ENCODE peak calls at places on chromosome 12, in eight cellular contexts. One of them, this sample, is unnamed. For H3K9me3, the result is how much of the 10 kb centered on the place peaks cover.

GRCh38 chr12:24066865-24067264 is 117.4 kb upstream of the SOX5 start:
- DNase-seq in A549: no peak
- DNase-seq in spleen: no peak
- DNase-seq in Peyer's patch: no peak
- DNase-seq in sigmoid colon: no peak
- DNase-seq in prostate gland: no peak
- DNase-seq in uterus: peak
- DNase-seq in heart left ventricle: no peak
- DNase-seq in this sample: no peak

GRCh38 chr12:58424735-58425379 is 483.5 kb downstream of the ATP23 start:
- DNase-seq in A549: no peak
- DNase-seq in spleen: no peak
- DNase-seq in Peyer's patch: no peak
- DNase-seq in sigmoid colon: no peak
- DNase-seq in prostate gland: no peak
- DNase-seq in uterus: no peak
- DNase-seq in heart left ventricle: no peak
- DNase-seq in this sample: no peak

GRCh38 chr12:123614531-123614930 is 12.6 kb downstream of the DDX55 start:
- DNase-seq in A549: no peak
- DNase-seq in spleen: no peak
- DNase-seq in Peyer's patch: no peak
- DNase-seq in sigmoid colon: no peak
- DNase-seq in prostate gland: no peak
- DNase-seq in uterus: peak
- DNase-seq in heart left ventricle: no peak
- DNase-seq in this sample: no peak

GRCh38 chr12:52313926-52314325 is 7.3 kb downstream of the KRT83 start:
- DNase-seq in A549: no peak
- DNase-seq in spleen: no peak
- DNase-seq in Peyer's patch: no peak
- DNase-seq in sigmoid colon: no peak
- DNase-seq in prostate gland: no peak
- DNase-seq in uterus: no peak
- DNase-seq in heart left ventricle: no peak
- DNase-seq in this sample: no peak

GRCh38 chr12:103769240-103769945 is 71.6 kb downstream of the NT5DC3 start:
- DNase-seq in A549: no peak
- DNase-seq in spleen: no peak
- DNase-seq in Peyer's patch: no peak
- DNase-seq in sigmoid colon: peak
- DNase-seq in prostate gland: no peak
- DNase-seq in uterus: no peak
- DNase-seq in heart left ventricle: no peak
- DNase-seq in this sample: no peak

GRCh38 chr12:83343767-83344166 is 657.1 kb downstream of the TMTC2 start:
- DNase-seq in A549: no peak
- DNase-seq in spleen: no peak
- DNase-seq in Peyer's patch: no peak
- DNase-seq in sigmoid colon: no peak
- DNase-seq in prostate gland: no peak
- DNase-seq in uterus: no peak
- DNase-seq in heart left ventricle: no peak
- DNase-seq in this sample: no peak

GRCh38 chr12:107277850-107278249 is 184.5 kb upstream of the CRY1 start:
- DNase-seq in A549: no peak
- DNase-seq in spleen: no peak
- DNase-seq in Peyer's patch: no peak
- DNase-seq in sigmoid colon: no peak
- DNase-seq in prostate gland: no peak
- DNase-seq in uterus: no peak
- DNase-seq in heart left ventricle: no peak
- DNase-seq in this sample: no peak

GRCh38 chr12:81224626-81225025 is 146.7 kb downstream of the ACSS3 start:
- DNase-seq in A549: no peak
- DNase-seq in spleen: no peak
- DNase-seq in Peyer's patch: no peak
- DNase-seq in sigmoid colon: no peak
- DNase-seq in prostate gland: no peak
- DNase-seq in uterus: no peak
- DNase-seq in heart left ventricle: no peak
- DNase-seq in this sample: no peak

GRCh38 chr12:2402180-2402579 is 349.4 kb downstream of the CACNA1C start:
- DNase-seq in A549: no peak
- DNase-seq in spleen: no peak
- DNase-seq in Peyer's patch: peak
- DNase-seq in sigmoid colon: no peak
- DNase-seq in prostate gland: no peak
- DNase-seq in uterus: no peak
- DNase-seq in heart left ventricle: no peak
- DNase-seq in this sample: no peak

GRCh38 chr12:106071686-106072085 is 67.1 kb downstream of the NUAK1 start:
- DNase-seq in A549: no peak
- DNase-seq in spleen: no peak
- DNase-seq in Peyer's patch: peak
- DNase-seq in sigmoid colon: no peak
- DNase-seq in prostate gland: no peak
- DNase-seq in uterus: peak
- DNase-seq in heart left ventricle: no peak
- DNase-seq in this sample: no peak

GRCh38 chr12:28536088-28536487 is 345.8 kb downstream of the CCDC91 start:
- DNase-seq in A549: no peak
- DNase-seq in spleen: no peak
- DNase-seq in Peyer's patch: no peak
- DNase-seq in sigmoid colon: no peak
- DNase-seq in prostate gland: no peak
- DNase-seq in uterus: no peak
- DNase-seq in heart left ventricle: no peak
- DNase-seq in this sample: no peak

GRCh38 chr12:56723889-56724659 is 1.0 kb downstream of the NACA start:
- DNase-seq in A549: peak
- DNase-seq in spleen: no peak
- DNase-seq in Peyer's patch: peak
- DNase-seq in sigmoid colon: peak
- DNase-seq in prostate gland: peak
- DNase-seq in uterus: peak
- DNase-seq in heart left ventricle: peak
- DNase-seq in this sample: peak

GRCh38 chr12:115891551-115891950 is 385.9 kb downstream of the MED13L start:
- DNase-seq in A549: no peak
- DNase-seq in spleen: no peak
- DNase-seq in Peyer's patch: no peak
- DNase-seq in sigmoid colon: no peak
- DNase-seq in prostate gland: no peak
- DNase-seq in uterus: no peak
- DNase-seq in heart left ventricle: no peak
- DNase-seq in this sample: no peak

DNA sequence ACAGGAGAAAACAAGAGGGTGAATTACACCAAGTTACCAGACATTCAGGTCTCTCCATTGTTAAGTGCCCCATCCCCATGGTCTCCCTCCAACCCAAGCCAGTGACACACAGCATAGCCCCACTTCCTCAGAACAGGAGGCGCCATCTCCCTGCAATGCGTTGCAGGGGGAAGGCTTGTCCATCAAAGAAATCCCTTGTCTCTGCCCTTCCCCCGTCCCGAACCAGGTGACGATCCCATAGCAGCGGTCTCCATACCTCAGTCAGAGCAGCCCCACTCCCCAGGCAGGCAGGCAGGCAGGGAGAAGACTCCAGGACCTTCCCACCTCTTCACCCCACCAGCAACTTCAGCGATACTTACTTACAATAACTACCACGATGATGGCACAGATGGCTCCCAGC is 5.9 kb downstream of the VAMP1 start:
- DNase-seq in A549: no peak
- DNase-seq in spleen: no peak
- DNase-seq in Peyer's patch: no peak
- DNase-seq in sigmoid colon: no peak
- DNase-seq in prostate gland: no peak
- DNase-seq in uterus: no peak
- DNase-seq in heart left ventricle: no peak
- DNase-seq in this sample: no peak
- TF ChIP-seq POLR2A in A549: no peak
- TF ChIP-seq POLR2A in spleen: no peak
- TF ChIP-seq POLR2A in Peyer's patch: no peak
- TF ChIP-seq POLR2A in sigmoid colon: no peak
- TF ChIP-seq POLR2A in prostate gland: no peak
- TF ChIP-seq POLR2A in uterus: no peak
- TF ChIP-seq POLR2A in heart left ventricle: no peak
- TF ChIP-seq POLR2A in this sample: no peak

GRCh38 chr12:132942611-132943010 is 13.5 kb downstream of the ZNF605 start:
- DNase-seq in A549: no peak
- DNase-seq in spleen: no peak
- DNase-seq in Peyer's patch: no peak
- DNase-seq in sigmoid colon: no peak
- DNase-seq in prostate gland: no peak
- DNase-seq in uterus: no peak
- DNase-seq in heart left ventricle: no peak
- DNase-seq in this sample: no peak

GRCh38 chr12:132948146-132949066 is 7.7 kb downstream of the ZNF605 start:
- DNase-seq in A549: no peak
- DNase-seq in spleen: peak
- DNase-seq in Peyer's patch: peak
- DNase-seq in sigmoid colon: no peak
- DNase-seq in prostate gland: no peak
- DNase-seq in uterus: no peak
- DNase-seq in heart left ventricle: no peak
- DNase-seq in this sample: no peak

GRCh38 chr12:132945806-132946506 is 10.2 kb downstream of the ZNF605 start:
- DNase-seq in A549: no peak
- DNase-seq in spleen: peak
- DNase-seq in Peyer's patch: no peak
- DNase-seq in sigmoid colon: no peak
- DNase-seq in prostate gland: no peak
- DNase-seq in uterus: no peak
- DNase-seq in heart left ventricle: no peak
- DNase-seq in this sample: no peak

GRCh38 chr12:132949936-132950837 is 5.9 kb downstream of the ZNF605 start:
- DNase-seq in A549: no peak
- DNase-seq in spleen: peak
- DNase-seq in Peyer's patch: peak
- DNase-seq in sigmoid colon: no peak
- DNase-seq in prostate gland: no peak
- DNase-seq in uterus: no peak
- DNase-seq in heart left ventricle: no peak
- DNase-seq in this sample: no peak

GRCh38 chr12:132946507-132946820 is 9.6 kb downstream of the ZNF605 start:
- DNase-seq in A549: no peak
- DNase-seq in spleen: no peak
- DNase-seq in Peyer's patch: no peak
- DNase-seq in sigmoid colon: no peak
- DNase-seq in prostate gland: no peak
- DNase-seq in uterus: no peak
- DNase-seq in heart left ventricle: no peak
- DNase-seq in this sample: no peak
- H3K9me3 ChIP-seq in A549: half or more
- H3K9me3 ChIP-seq in spleen: half or more
- H3K9me3 ChIP-seq in Peyer's patch: under half
- H3K9me3 ChIP-seq in sigmoid colon: half or more
- H3K9me3 ChIP-seq in prostate gland: under half
- H3K9me3 ChIP-seq in uterus: under half
- H3K9me3 ChIP-seq in heart left ventricle: half or more
- H3K9me3 ChIP-seq in this sample: under half

GRCh38 chr12:49030714-49031572 is 12.4 kb upstream of the PRKAG1 start:
- DNase-seq in A549: no peak
- DNase-seq in spleen: no peak
- DNase-seq in Peyer's patch: no peak
- DNase-seq in sigmoid colon: no peak
- DNase-seq in prostate gland: no peak
- DNase-seq in uterus: no peak
- DNase-seq in heart left ventricle: no peak
- DNase-seq in this sample: no peak
- TF ChIP-seq POLR2A in A549: no peak
- TF ChIP-seq POLR2A in spleen: no peak
- TF ChIP-seq POLR2A in Peyer's patch: no peak
- TF ChIP-seq POLR2A in sigmoid colon: no peak
- TF ChIP-seq POLR2A in prostate gland: no peak
- TF ChIP-seq POLR2A in uterus: no peak
- TF ChIP-seq POLR2A in heart left ventricle: no peak
- TF ChIP-seq POLR2A in this sample: no peak

GRCh38 chr12:48601013-48601756 is 31.3 kb upstream of the LALBA start:
- DNase-seq in A549: no peak
- DNase-seq in spleen: no peak
- DNase-seq in Peyer's patch: no peak
- DNase-seq in sigmoid colon: no peak
- DNase-seq in prostate gland: no peak
- DNase-seq in uterus: no peak
- DNase-seq in heart left ventricle: no peak
- DNase-seq in this sample: no peak

GRCh38 chr12:48602192-48602989 is 32.5 kb upstream of the LALBA start:
- DNase-seq in A549: peak
- DNase-seq in spleen: no peak
- DNase-seq in Peyer's patch: no peak
- DNase-seq in sigmoid colon: no peak
- DNase-seq in prostate gland: no peak
- DNase-seq in uterus: no peak
- DNase-seq in heart left ventricle: no peak
- DNase-seq in this sample: no peak
- H3K9me3 ChIP-seq in A549: under half
- H3K9me3 ChIP-seq in spleen: under half
- H3K9me3 ChIP-seq in Peyer's patch: under half
- H3K9me3 ChIP-seq in sigmoid colon: under half
- H3K9me3 ChIP-seq in prostate gland: under half
- H3K9me3 ChIP-seq in uterus: under half
- H3K9me3 ChIP-seq in heart left ventricle: under half
- H3K9me3 ChIP-seq in this sample: under half

GRCh38 chr12:68808388-68809189 is 612 bp downstream of the MDM2 start:
- DNase-seq in A549: peak
- DNase-seq in spleen: peak
- DNase-seq in Peyer's patch: peak
- DNase-seq in sigmoid colon: peak
- DNase-seq in prostate gland: peak
- DNase-seq in uterus: peak
- DNase-seq in heart left ventricle: peak
- DNase-seq in this sample: peak
- TF ChIP-seq POLR2A in A549: peak
- TF ChIP-seq POLR2A in spleen: no peak
- TF ChIP-seq POLR2A in Peyer's patch: peak
- TF ChIP-seq POLR2A in sigmoid colon: no peak
- TF ChIP-seq POLR2A in prostate gland: peak
- TF ChIP-seq POLR2A in uterus: peak
- TF ChIP-seq POLR2A in heart left ventricle: no peak
- TF ChIP-seq POLR2A in this sample: no peak

DNA sequence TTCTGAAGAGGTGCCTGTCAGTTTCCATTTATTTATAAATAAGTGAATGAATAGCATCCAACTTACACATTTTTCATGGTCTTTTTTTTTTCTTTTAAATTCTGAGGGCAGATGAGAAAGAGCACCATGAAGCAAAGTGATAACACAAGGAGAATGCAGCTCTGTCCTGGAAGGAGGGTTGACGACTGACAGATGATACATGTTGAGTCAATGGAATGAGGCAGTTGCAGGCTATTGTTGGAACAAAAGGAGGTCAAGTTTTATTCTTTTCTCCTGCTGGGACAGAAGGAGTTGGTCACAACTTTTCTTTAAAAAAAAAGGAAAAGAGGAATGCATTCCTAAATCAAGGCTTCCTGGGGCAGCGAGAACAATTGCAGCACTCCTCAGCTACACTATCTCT is 119.9 kb upstream of the PLEKHG7 start:
- DNase-seq in A549: no peak
- DNase-seq in spleen: no peak
- DNase-seq in Peyer's patch: no peak
- DNase-seq in sigmoid colon: no peak
- DNase-seq in prostate gland: no peak
- DNase-seq in uterus: no peak
- DNase-seq in heart left ventricle: no peak
- DNase-seq in this sample: no peak
- H3K9me3 ChIP-seq in A549: under half
- H3K9me3 ChIP-seq in spleen: under half
- H3K9me3 ChIP-seq in Peyer's patch: under half
- H3K9me3 ChIP-seq in sigmoid colon: under half
- H3K9me3 ChIP-seq in prostate gland: under half
- H3K9me3 ChIP-seq in uterus: under half
- H3K9me3 ChIP-seq in heart left ventricle: under half
- H3K9me3 ChIP-seq in this sample: under half